ENCODE peak calls at places on chromosomes 13 and 19, in five cellular contexts. H, V, A, S and L are unnamed samples.

GRCh38 chr13:41827507-41828213 is 133.2 kb downstream of the VWA8 start:
- DNase-seq in V (peak), A (no peak), S (no peak), H (no peak), L (no peak)

GRCh38 chr19:35360880-35361420 is 2.7 kb downstream of the FFAR3 start:
- DNase-seq in V (no peak), H (peak), A (no peak), S (no peak), L (no peak)

GRCh38 chr13:101283782-101284181 is 132.5 kb downstream of the NALCN start:
- DNase-seq in H (no peak), V (no peak), S (no peak), A (no peak), L (no peak)

GRCh38 chr19:3479819-3480215 is 508 bp downstream of the SMIM24 start:
- DNase-seq in A (no peak), H (peak), V (no peak), S (no peak), L (no peak)

GRCh38 chr13:78827471-78827870 is 168.5 kb upstream of the OBI1 start:
- DNase-seq in H (peak), A (no peak), V (no peak), S (no peak), L (no peak)

GRCh38 chr13:24181991-24182702 is 21.6 kb downstream of the SPATA13 start:
- DNase-seq in S (no peak), A (no peak), V (no peak), H (no peak), L (no peak)

GRCh38 chr19:10086032-10086903 is at the start of gene SHFL:
- DNase-seq in H (peak), S (peak), V (peak), A (peak), L (peak)

GRCh38 chr13:79870123-79870522 is 389.2 kb downstream of the NDFIP2 start:
- DNase-seq in V (no peak), H (no peak), S (no peak), A (no peak), L (no peak)

GRCh38 chr13:27403727-27404385 is 20.6 kb upstream of the GTF3A start:
- DNase-seq in V (no peak), H (no peak), S (no peak), A (no peak), L (no peak)

GRCh38 chr19:29671393-29672076 is 6.3 kb downstream of the PLEKHF1 start:
- DNase-seq in A (peak), H (no peak), S (peak), V (peak), L (peak)

GRCh38 chr13:27927444-27928352 is 7.9 kb downstream of the PDX1 start:
- DNase-seq in V (no peak), A (no peak), H (peak), S (no peak), L (peak)

GRCh38 chr13:73073050-73073449 is 14.2 kb downstream of the KLF5 start:
- DNase-seq in A (no peak), H (no peak), S (no peak), V (no peak), L (no peak)

GRCh38 chr13:46165485-46166220 is 16.3 kb downstream of the LCP1 start:
- DNase-seq in A (no peak), S (no peak), V (peak), H (no peak), L (peak)

GRCh38 chr13:102317593-102317992 is 84.3 kb downstream of the FGF14 start:
- DNase-seq in V (no peak), A (no peak), H (no peak), S (peak), L (no peak)

GRCh38 chr13:49995535-49996165 is 1.2 kb upstream of the TRIM13 start:
- DNase-seq in A (no peak), S (no peak), V (no peak), H (no peak), L (no peak)

GRCh38 chr19:4288091-4288777 is 9.2 kb downstream of the SHD start:
- DNase-seq in H (peak), V (peak), S (no peak), A (no peak), L (no peak)

GRCh38 chr13:90055121-90055520 is 1292.4 kb upstream of the MIR17HG start:
- DNase-seq in V (peak), H (no peak), S (no peak), A (no peak), L (no peak)

GRCh38 chr13:77535448-77535847 is at the start of gene SCEL:
- DNase-seq in V (peak), A (no peak), S (no peak), H (no peak), L (no peak)

GRCh38 chr13:73809561-73809960 is 324.6 kb downstream of the KLF12 start:
- DNase-seq in S (no peak), V (peak), A (no peak), H (no peak), L (no peak)

GRCh38 chr19:33446156-33446917 is 72.8 kb downstream of the CEBPG start:
- DNase-seq in H (no peak), S (no peak), A (no peak), V (no peak), L (no peak)

GRCh38 chr13:112065867-112066623 is 904 bp upstream of the SOX1 start:
- DNase-seq in V (no peak), A (no peak), H (peak), S (no peak), L (no peak)

GRCh38 chr19:32917612-32917996 is 48.0 kb upstream of the SLC7A9 start:
- DNase-seq in S (no peak), A (no peak), H (no peak), V (no peak), L (no peak)

GRCh38 chr13:90594694-90595093 is 752.8 kb upstream of the MIR17HG start:
- DNase-seq in V (peak), S (no peak), H (no peak), A (no peak), L (no peak)

GRCh38 chr13:45374917-45375316 is 33.9 kb upstream of the TPT1 start:
- DNase-seq in V (no peak), H (no peak), S (no peak), A (no peak), L (no peak)

GRCh38 chr19:35214766-35215422 is 13.6 kb downstream of the FAM187B start:
- DNase-seq in V (no peak), A (no peak), H (no peak), S (no peak), L (no peak)

DNA sequence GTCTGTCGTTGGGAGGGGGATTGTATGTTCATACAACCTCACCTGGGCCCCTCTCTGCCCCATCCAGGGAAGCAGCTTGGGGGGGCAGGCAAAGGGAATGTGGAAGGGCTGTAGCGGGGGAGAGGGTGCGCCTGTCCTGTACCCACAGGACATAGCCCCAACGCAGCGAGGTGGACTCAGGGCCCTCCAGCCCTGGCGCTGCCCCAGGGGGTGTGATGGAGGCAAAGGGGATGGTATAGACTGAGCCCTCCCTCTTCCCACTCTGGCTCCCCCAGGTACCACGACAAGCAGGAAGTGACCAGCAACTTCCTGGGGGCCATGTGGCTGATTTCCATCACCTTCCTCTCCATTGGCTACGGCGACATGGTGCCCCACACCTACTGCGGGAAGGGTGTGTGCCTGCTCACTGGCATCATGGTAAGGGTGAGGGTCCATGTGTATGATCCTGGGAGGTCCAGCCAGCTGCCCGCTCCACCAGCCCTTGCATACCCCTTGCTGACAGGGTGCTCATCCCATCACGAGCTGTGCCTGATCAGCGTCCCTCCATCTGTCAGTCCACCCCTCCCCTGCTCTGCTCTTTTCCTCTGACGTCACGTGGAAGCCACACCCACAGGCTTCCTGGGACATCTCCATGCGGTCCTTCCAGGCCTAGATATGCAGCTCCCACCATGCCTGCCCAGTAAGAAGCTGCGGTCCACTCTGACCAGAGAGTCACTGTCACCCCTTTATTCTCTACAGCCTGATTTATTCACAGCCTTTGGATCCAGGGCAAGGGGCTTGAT is 18.3 kb downstream of the KCNN1 start:
- DNase-seq in S (no peak), H (no peak), A (no peak), V (no peak), L (no peak)
- TF ChIP-seq CTCF in S (no peak), H (no peak), A (no peak), V (no peak), L (no peak)

DNA sequence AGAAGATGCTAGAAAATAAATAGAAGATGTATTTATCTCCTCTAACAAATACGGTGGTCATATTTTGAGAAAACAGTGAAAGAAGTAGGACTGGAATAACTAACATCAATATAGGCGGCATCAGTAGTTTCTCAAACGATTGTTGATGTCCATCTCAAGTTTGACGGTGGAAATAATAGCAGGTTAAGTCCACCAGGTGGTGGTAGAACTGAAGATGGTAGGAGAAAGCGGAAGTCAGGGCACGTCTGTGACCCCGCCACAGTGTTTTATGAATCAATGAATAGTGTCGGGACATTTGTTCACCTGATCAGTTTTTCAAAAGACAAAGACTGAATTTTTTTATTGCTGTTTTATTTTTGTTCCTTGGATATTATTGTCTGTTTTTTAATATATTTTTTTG is 706.4 kb upstream of the SLC10A2 start:
- DNase-seq in V (peak), H (no peak), A (no peak), S (no peak), L (no peak)
- TF ChIP-seq CTCF in V (peak), H (peak), A (no peak), S (no peak), L (no peak)

DNA sequence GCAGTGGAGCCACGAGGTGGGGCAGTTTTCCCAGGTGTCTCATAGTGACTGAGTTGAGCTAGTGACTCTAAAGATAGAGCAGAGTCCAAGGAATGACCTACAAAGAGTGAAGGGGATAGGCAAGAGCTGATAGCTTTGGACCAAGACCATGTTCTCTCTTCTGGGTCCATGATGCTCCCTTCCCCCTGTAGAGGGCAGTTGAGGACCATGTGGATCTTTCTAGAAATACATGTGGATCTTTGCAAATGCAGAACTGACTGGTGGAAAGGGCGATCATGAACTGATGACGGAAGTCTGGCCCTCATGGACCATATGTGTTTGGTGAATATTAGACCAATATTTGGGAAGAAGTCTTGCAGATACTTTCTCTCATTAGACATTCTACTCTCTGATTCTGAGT is 6.9 kb downstream of the PSG1 start:
- DNase-seq in V (no peak), A (no peak), S (no peak), H (no peak), L (no peak)
- TF ChIP-seq CTCF in V (peak), A (no peak), S (no peak), H (no peak), L (no peak)

DNA sequence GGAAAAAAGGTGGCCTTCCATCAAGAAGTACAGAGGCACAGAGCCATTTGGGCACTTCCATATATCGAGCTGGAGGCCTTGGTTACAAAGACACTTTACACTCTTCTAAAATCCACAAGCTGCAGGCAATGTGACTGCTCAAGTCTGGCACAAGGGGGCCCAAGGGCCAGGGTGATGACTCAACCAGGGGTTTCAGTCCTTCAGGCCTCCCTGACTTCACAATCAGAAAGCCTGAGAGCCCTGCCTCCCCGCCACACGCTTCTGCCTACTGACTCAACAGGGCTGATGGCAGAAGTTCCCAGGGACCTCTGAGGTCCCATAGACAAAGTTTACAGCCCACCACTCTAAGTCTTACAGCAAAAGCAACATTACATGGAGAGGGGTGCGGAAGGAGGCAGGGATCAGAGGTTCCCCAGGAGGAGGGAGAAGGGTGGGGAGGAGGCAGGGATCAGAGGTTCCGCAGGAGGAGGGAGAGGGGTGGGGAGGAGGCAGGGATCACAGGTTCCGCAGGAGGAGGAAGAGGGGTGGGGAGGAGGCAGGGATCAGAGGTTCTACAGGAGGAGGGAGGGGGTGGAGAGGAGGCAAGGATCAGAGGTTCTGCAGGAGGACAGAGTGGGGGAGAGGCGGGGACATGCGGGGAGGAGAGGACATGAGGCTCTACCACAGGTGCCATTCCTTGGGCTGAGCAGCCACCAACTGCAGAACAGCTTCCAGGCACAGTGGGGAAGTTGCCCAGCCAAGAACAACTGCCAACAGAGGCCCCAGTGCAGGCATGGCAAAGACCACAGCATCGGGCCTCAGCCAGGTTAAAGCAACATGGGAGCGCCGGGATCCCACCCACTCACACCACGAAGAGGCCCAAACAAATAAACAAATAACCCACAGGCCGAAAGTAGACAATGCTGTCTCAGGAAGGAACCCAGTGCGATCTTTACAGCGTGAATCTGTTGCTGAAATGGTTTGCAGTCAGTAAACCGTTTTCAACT is 52.0 kb downstream of the SLC7A1 start:
- DNase-seq in A (no peak), H (peak), S (no peak), V (peak), L (peak)
- TF ChIP-seq CTCF in A (no peak), H (peak), S (no peak), V (no peak), L (peak)

DNA sequence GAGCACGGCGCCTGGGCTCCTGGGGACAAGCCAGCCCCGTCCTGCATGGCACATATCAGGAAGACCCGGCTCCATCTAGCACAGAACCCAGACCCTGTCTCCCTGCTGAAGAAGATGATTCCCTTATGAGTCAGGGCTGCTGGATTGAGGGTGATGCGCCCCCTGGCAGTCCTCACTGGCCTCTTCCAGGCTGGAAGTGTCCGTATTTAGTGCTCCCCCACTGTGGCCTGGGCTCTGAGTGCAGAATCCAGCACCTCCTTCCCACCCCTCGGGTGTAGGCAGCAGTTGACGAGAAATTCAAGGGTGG is 14.9 kb downstream of the COMP start:
- DNase-seq in V (peak), S (no peak), H (no peak), A (no peak), L (no peak)
- TF ChIP-seq CTCF in V (peak), S (no peak), H (peak), A (no peak), L (no peak)

GRCh38 chr19:45733160-45733810 is at the start of gene MEIOSIN:
- DNase-seq in H (no peak), S (no peak), V (no peak), A (no peak), L (no peak)

GRCh38 chr19:45729774-45730388 is 815 bp downstream of the FBXO46 start:
- DNase-seq in A (no peak), S (no peak), H (no peak), V (no peak), L (peak)

GRCh38 chr19:45730389-45731288 is at the start of gene FBXO46:
- DNase-seq in H (peak), V (peak), A (peak), S (peak), L (peak)
- TF ChIP-seq CTCF in H (peak), V (peak), A (no peak), S (no peak), L (peak)

DNA sequence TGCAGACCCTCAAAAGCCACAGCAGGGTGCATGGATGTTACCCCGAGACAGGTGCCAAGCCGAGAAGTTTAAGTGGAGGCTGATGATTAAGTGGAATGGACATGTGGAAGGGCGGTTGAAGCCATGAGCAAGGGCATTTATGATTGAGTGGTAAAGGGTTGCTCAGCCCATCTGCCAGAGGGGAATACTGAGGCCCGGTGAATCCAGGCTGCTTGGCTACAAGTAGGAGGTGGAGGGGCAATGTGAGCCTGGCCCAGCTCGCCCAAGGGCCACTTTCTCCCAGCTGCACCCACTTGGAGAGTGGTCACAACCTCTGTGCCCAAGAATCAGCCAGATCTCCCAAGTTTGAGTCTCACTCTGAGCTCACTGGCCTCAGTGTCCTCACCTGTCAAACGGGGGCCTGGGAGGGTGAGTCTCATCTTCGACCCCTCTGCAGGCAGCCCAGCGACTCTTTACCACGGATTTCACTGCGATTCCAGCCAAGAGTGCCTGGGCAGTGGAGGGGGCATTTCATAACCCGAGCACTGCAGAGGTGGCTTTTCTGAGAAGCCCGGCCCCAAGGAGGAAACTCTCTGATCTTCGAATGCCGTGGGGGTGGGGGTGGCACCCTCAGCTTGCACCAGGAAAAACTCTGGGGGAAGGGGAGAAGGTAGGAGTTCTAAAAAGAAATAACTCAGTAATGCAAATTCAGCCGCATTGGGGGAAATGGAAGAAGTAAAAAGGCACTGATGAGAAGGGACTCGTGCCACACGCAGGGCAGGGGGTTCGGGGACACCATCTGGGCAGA is 62.8 kb upstream of the KLF2 start:
- DNase-seq in H (no peak), V (no peak), S (no peak), A (no peak), L (no peak)
- TF ChIP-seq CTCF in H (no peak), V (no peak), S (no peak), A (no peak), L (no peak)

GRCh38 chr19:5504115-5504514 is 48.9 kb downstream of the ZNRF4 start:
- DNase-seq in A (no peak), H (peak), S (no peak), V (peak), L (no peak)
- TF ChIP-seq CTCF in A (no peak), H (peak), S (no peak), V (peak), L (no peak)

DNA sequence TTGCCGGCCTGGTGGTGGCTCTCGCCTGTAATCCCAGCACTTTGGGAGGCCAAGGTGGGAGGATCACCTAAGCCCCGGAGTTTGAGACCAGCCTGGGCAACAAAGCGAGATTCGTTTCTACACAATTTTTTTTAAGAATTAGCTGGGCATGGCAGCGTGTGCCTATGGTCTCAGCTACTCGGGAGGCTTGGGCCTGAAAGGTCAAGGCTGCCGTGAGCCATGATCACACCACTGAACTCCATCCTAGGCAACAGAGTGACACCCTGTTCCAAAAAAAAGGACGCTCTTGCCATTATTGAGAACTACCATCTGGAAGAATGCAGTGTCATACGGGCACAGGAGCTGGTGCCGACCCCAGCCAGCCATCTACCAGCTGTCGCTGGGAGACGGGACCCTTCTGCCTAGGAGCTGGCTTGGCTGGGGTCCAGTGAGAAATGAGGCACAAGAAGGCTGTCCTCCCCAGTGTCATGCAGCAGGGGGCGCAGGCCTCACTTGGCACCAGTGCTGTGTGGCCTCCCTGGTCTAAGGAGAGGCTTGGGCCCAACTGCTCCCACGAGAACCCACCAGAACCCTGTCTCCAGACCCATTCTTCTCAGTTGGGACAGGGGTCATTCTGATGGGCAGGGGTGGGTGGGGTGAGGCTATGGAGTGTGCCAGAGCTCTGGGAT is 12.2 kb upstream of the RELB start:
- DNase-seq in H (peak), S (no peak), V (peak), A (peak), L (peak)
- TF ChIP-seq CTCF in H (peak), S (no peak), V (peak), A (peak), L (peak)